ENCODE peak calls at places on chromosomes 6 and 20, in nine cellular contexts. W, H, B, Y, N, V, C, D and K are unnamed samples.

GRCh38 chr20:6058684-6059295 is 4.9 kb upstream of the LRRN4 start:
- DNase-seq in H (no peak), W (no peak), V (peak; percentile 42), D (no peak), B (no peak), C (no peak), Y (peak; percentile 51), N (no peak), K (no peak)

GRCh38 chr20:20303320-20303719 is 64.6 kb upstream of the INSM1 start:
- DNase-seq in N (no peak), H (no peak), C (no peak), B (no peak), Y (peak; percentile 39), D (no peak), V (no peak), W (no peak), K (no peak)

GRCh38 chr6:117496383-117496990 is 14.0 kb downstream of the DCBLD1 start:
- DNase-seq in N (peak; percentile 94), B (no peak), C (no peak), D (no peak), H (no peak), W (no peak), V (no peak), Y (no peak), K (no peak)

GRCh38 chr6:89675949-89676753 is 37.6 kb upstream of the LYRM2 start:
- DNase-seq in H (no peak), V (no peak), Y (no peak), W (no peak), N (peak; percentile 16), B (no peak), D (no peak), C (no peak), K (no peak)

GRCh38 chr20:53287357-53288042 is 306.1 kb downstream of the ZNF217 start:
- DNase-seq in B (no peak), C (no peak), D (no peak), H (no peak), Y (no peak), V (no peak), N (no peak), W (no peak), K (no peak)

GRCh38 chr20:45987108-45987780 is 15.2 kb upstream of the ZNF335 start:
- DNase-seq in B (peak; percentile 91), C (peak; percentile 38), H (peak; percentile 72), V (peak; percentile 87), N (peak; percentile 53), W (peak; percentile 75), D (peak; percentile 20), Y (no peak), K (peak; percentile 87)

GRCh38 chr6:5112065-5112799 is 27.1 kb downstream of the PPP1R3G start:
- DNase-seq in B (no peak), C (no peak), D (no peak), N (peak; percentile 92), V (no peak), H (no peak), W (no peak), Y (no peak), K (no peak)

GRCh38 chr6:153503810-153504209 is 372.7 kb upstream of the RGS17 start:
- DNase-seq in V (peak; percentile 85), Y (no peak), H (no peak), N (no peak), B (no peak), C (no peak), W (no peak), D (no peak), K (no peak)